ENCODE peak calls at places on chromosomes 6 and 20, in six cellular contexts. One of them, this sample, is unnamed.

GRCh38 chr6:74597266-74597665 is 608.6 kb downstream of the COL12A1 start:
- DNase-seq in hepatocyte: no peak
- DNase-seq in GM23248: peak
- DNase-seq in stimulated activated CD4-positive, alpha-beta T cell treated with anti-CD3 and anti-CD28 coated beads, Interleukin-12 subunit alpha, Interleukin-12 subunit beta, amount 100 ng/mL, for 48 hours: no peak
- DNase-seq in heart right ventricle: no peak
- DNase-seq in T-cell: no peak
- DNase-seq in this sample: no peak

GRCh38 chr6:155709262-155709661 is 253.6 kb upstream of the NOX3 start:
- DNase-seq in hepatocyte: no peak
- DNase-seq in GM23248: no peak
- DNase-seq in stimulated activated CD4-positive, alpha-beta T cell treated with anti-CD3 and anti-CD28 coated beads, Interleukin-12 subunit alpha, Interleukin-12 subunit beta, amount 100 ng/mL, for 48 hours: no peak
- DNase-seq in heart right ventricle: no peak
- DNase-seq in T-cell: no peak
- DNase-seq in this sample: no peak

GRCh38 chr20:38255389-38255788 is 5.1 kb downstream of the KIAA1755 start:
- DNase-seq in hepatocyte: no peak
- DNase-seq in GM23248: peak
- DNase-seq in stimulated activated CD4-positive, alpha-beta T cell treated with anti-CD3 and anti-CD28 coated beads, Interleukin-12 subunit alpha, Interleukin-12 subunit beta, amount 100 ng/mL, for 48 hours: no peak
- DNase-seq in heart right ventricle: no peak
- DNase-seq in T-cell: no peak
- DNase-seq in this sample: no peak

GRCh38 chr6:134937426-134937825 is 12.5 kb downstream of the ALDH8A1 start:
- DNase-seq in hepatocyte: no peak
- DNase-seq in GM23248: peak
- DNase-seq in stimulated activated CD4-positive, alpha-beta T cell treated with anti-CD3 and anti-CD28 coated beads, Interleukin-12 subunit alpha, Interleukin-12 subunit beta, amount 100 ng/mL, for 48 hours: no peak
- DNase-seq in heart right ventricle: no peak
- DNase-seq in T-cell: no peak
- DNase-seq in this sample: no peak

GRCh38 chr6:68635706-68636513 is 828 bp downstream of the ADGRB3 start:
- DNase-seq in hepatocyte: peak
- DNase-seq in GM23248: peak
- DNase-seq in stimulated activated CD4-positive, alpha-beta T cell treated with anti-CD3 and anti-CD28 coated beads, Interleukin-12 subunit alpha, Interleukin-12 subunit beta, amount 100 ng/mL, for 48 hours: no peak
- DNase-seq in heart right ventricle: peak
- DNase-seq in T-cell: no peak
- DNase-seq in this sample: no peak

GRCh38 chr6:11702796-11703130 is 75.8 kb downstream of the ADTRP start:
- DNase-seq in hepatocyte: peak
- DNase-seq in GM23248: no peak
- DNase-seq in stimulated activated CD4-positive, alpha-beta T cell treated with anti-CD3 and anti-CD28 coated beads, Interleukin-12 subunit alpha, Interleukin-12 subunit beta, amount 100 ng/mL, for 48 hours: no peak
- DNase-seq in heart right ventricle: no peak
- DNase-seq in T-cell: no peak
- DNase-seq in this sample: peak

GRCh38 chr6:107560657-107561056 is 70.7 kb downstream of the SOBP start:
- DNase-seq in hepatocyte: peak
- DNase-seq in GM23248: peak
- DNase-seq in stimulated activated CD4-positive, alpha-beta T cell treated with anti-CD3 and anti-CD28 coated beads, Interleukin-12 subunit alpha, Interleukin-12 subunit beta, amount 100 ng/mL, for 48 hours: no peak
- DNase-seq in heart right ventricle: no peak
- DNase-seq in T-cell: no peak
- DNase-seq in this sample: no peak

GRCh38 chr20:54680872-54681297 is 205.5 kb downstream of the DOK5 start:
- DNase-seq in hepatocyte: peak
- DNase-seq in GM23248: peak
- DNase-seq in stimulated activated CD4-positive, alpha-beta T cell treated with anti-CD3 and anti-CD28 coated beads, Interleukin-12 subunit alpha, Interleukin-12 subunit beta, amount 100 ng/mL, for 48 hours: peak
- DNase-seq in heart right ventricle: no peak
- DNase-seq in T-cell: no peak
- DNase-seq in this sample: peak

GRCh38 chr20:53934421-53935352 is 135.7 kb downstream of the BCAS1 start:
- DNase-seq in hepatocyte: no peak
- DNase-seq in GM23248: peak
- DNase-seq in stimulated activated CD4-positive, alpha-beta T cell treated with anti-CD3 and anti-CD28 coated beads, Interleukin-12 subunit alpha, Interleukin-12 subunit beta, amount 100 ng/mL, for 48 hours: no peak
- DNase-seq in heart right ventricle: no peak
- DNase-seq in T-cell: peak
- DNase-seq in this sample: no peak

GRCh38 chr6:143335865-143336264 is 114.6 kb downstream of the ADAT2 start:
- DNase-seq in hepatocyte: no peak
- DNase-seq in GM23248: no peak
- DNase-seq in stimulated activated CD4-positive, alpha-beta T cell treated with anti-CD3 and anti-CD28 coated beads, Interleukin-12 subunit alpha, Interleukin-12 subunit beta, amount 100 ng/mL, for 48 hours: no peak
- DNase-seq in heart right ventricle: no peak
- DNase-seq in T-cell: no peak
- DNase-seq in this sample: no peak

GRCh38 chr6:56499121-56499520 is 143.6 kb downstream of the DST start:
- DNase-seq in hepatocyte: no peak
- DNase-seq in GM23248: peak
- DNase-seq in stimulated activated CD4-positive, alpha-beta T cell treated with anti-CD3 and anti-CD28 coated beads, Interleukin-12 subunit alpha, Interleukin-12 subunit beta, amount 100 ng/mL, for 48 hours: no peak
- DNase-seq in heart right ventricle: no peak
- DNase-seq in T-cell: no peak
- DNase-seq in this sample: no peak

GRCh38 chr20:31403886-31404285 is 2.1 kb downstream of the DEFB121 start:
- DNase-seq in hepatocyte: no peak
- DNase-seq in GM23248: no peak
- DNase-seq in stimulated activated CD4-positive, alpha-beta T cell treated with anti-CD3 and anti-CD28 coated beads, Interleukin-12 subunit alpha, Interleukin-12 subunit beta, amount 100 ng/mL, for 48 hours: no peak
- DNase-seq in heart right ventricle: no peak
- DNase-seq in T-cell: no peak
- DNase-seq in this sample: no peak

GRCh38 chr20:51763965-51764602 is 4.1 kb downstream of the ATP9A start:
- DNase-seq in hepatocyte: no peak
- DNase-seq in GM23248: peak
- DNase-seq in stimulated activated CD4-positive, alpha-beta T cell treated with anti-CD3 and anti-CD28 coated beads, Interleukin-12 subunit alpha, Interleukin-12 subunit beta, amount 100 ng/mL, for 48 hours: no peak
- DNase-seq in heart right ventricle: no peak
- DNase-seq in T-cell: no peak
- DNase-seq in this sample: no peak

GRCh38 chr6:82331031-82331773 is 32.4 kb upstream of the TPBG start:
- DNase-seq in hepatocyte: peak
- DNase-seq in GM23248: peak
- DNase-seq in stimulated activated CD4-positive, alpha-beta T cell treated with anti-CD3 and anti-CD28 coated beads, Interleukin-12 subunit alpha, Interleukin-12 subunit beta, amount 100 ng/mL, for 48 hours: no peak
- DNase-seq in heart right ventricle: no peak
- DNase-seq in T-cell: no peak
- DNase-seq in this sample: no peak

GRCh38 chr20:19074828-19075516 is 137.5 kb upstream of the SLC24A3 start:
- DNase-seq in hepatocyte: no peak
- DNase-seq in GM23248: no peak
- DNase-seq in stimulated activated CD4-positive, alpha-beta T cell treated with anti-CD3 and anti-CD28 coated beads, Interleukin-12 subunit alpha, Interleukin-12 subunit beta, amount 100 ng/mL, for 48 hours: no peak
- DNase-seq in heart right ventricle: no peak
- DNase-seq in T-cell: peak
- DNase-seq in this sample: no peak

GRCh38 chr6:129890164-129890563 is 29.0 kb upstream of the TMEM244 start:
- DNase-seq in hepatocyte: no peak
- DNase-seq in GM23248: peak
- DNase-seq in stimulated activated CD4-positive, alpha-beta T cell treated with anti-CD3 and anti-CD28 coated beads, Interleukin-12 subunit alpha, Interleukin-12 subunit beta, amount 100 ng/mL, for 48 hours: no peak
- DNase-seq in heart right ventricle: no peak
- DNase-seq in T-cell: no peak
- DNase-seq in this sample: no peak

GRCh38 chr20:51447097-51447764 is 95.3 kb downstream of the NFATC2 start:
- DNase-seq in hepatocyte: peak
- DNase-seq in GM23248: peak
- DNase-seq in stimulated activated CD4-positive, alpha-beta T cell treated with anti-CD3 and anti-CD28 coated beads, Interleukin-12 subunit alpha, Interleukin-12 subunit beta, amount 100 ng/mL, for 48 hours: no peak
- DNase-seq in heart right ventricle: no peak
- DNase-seq in T-cell: no peak
- DNase-seq in this sample: peak

GRCh38 chr6:67736161-67736560 is 898.9 kb upstream of the ADGRB3 start:
- DNase-seq in hepatocyte: no peak
- DNase-seq in GM23248: no peak
- DNase-seq in stimulated activated CD4-positive, alpha-beta T cell treated with anti-CD3 and anti-CD28 coated beads, Interleukin-12 subunit alpha, Interleukin-12 subunit beta, amount 100 ng/mL, for 48 hours: no peak
- DNase-seq in heart right ventricle: no peak
- DNase-seq in T-cell: no peak
- DNase-seq in this sample: no peak

GRCh38 chr6:54802775-54803631 is 43.6 kb upstream of the FAM83B start:
- DNase-seq in hepatocyte: peak
- DNase-seq in GM23248: peak
- DNase-seq in stimulated activated CD4-positive, alpha-beta T cell treated with anti-CD3 and anti-CD28 coated beads, Interleukin-12 subunit alpha, Interleukin-12 subunit beta, amount 100 ng/mL, for 48 hours: no peak
- DNase-seq in heart right ventricle: no peak
- DNase-seq in T-cell: no peak
- DNase-seq in this sample: no peak

GRCh38 chr6:54283877-54284860 is 24.1 kb upstream of the TINAG start:
- DNase-seq in hepatocyte: peak
- DNase-seq in GM23248: no peak
- DNase-seq in stimulated activated CD4-positive, alpha-beta T cell treated with anti-CD3 and anti-CD28 coated beads, Interleukin-12 subunit alpha, Interleukin-12 subunit beta, amount 100 ng/mL, for 48 hours: no peak
- DNase-seq in heart right ventricle: no peak
- DNase-seq in T-cell: no peak
- DNase-seq in this sample: no peak

GRCh38 chr6:15682965-15683822 is 20.4 kb upstream of the DTNBP1 start:
- DNase-seq in hepatocyte: peak
- DNase-seq in GM23248: no peak
- DNase-seq in stimulated activated CD4-positive, alpha-beta T cell treated with anti-CD3 and anti-CD28 coated beads, Interleukin-12 subunit alpha, Interleukin-12 subunit beta, amount 100 ng/mL, for 48 hours: no peak
- DNase-seq in heart right ventricle: no peak
- DNase-seq in T-cell: no peak
- DNase-seq in this sample: no peak

GRCh38 chr20:56778765-56779195 is 149.7 kb downstream of the TFAP2C start:
- DNase-seq in hepatocyte: peak
- DNase-seq in GM23248: no peak
- DNase-seq in stimulated activated CD4-positive, alpha-beta T cell treated with anti-CD3 and anti-CD28 coated beads, Interleukin-12 subunit alpha, Interleukin-12 subunit beta, amount 100 ng/mL, for 48 hours: no peak
- DNase-seq in heart right ventricle: no peak
- DNase-seq in T-cell: no peak
- DNase-seq in this sample: no peak

GRCh38 chr20:15942130-15942529 is 631.1 kb downstream of the KIF16B start:
- DNase-seq in hepatocyte: no peak
- DNase-seq in GM23248: peak
- DNase-seq in stimulated activated CD4-positive, alpha-beta T cell treated with anti-CD3 and anti-CD28 coated beads, Interleukin-12 subunit alpha, Interleukin-12 subunit beta, amount 100 ng/mL, for 48 hours: no peak
- DNase-seq in heart right ventricle: no peak
- DNase-seq in T-cell: no peak
- DNase-seq in this sample: no peak

GRCh38 chr6:41736800-41737555 is 1.6 kb upstream of the TFEB start:
- DNase-seq in hepatocyte: no peak
- DNase-seq in GM23248: no peak
- DNase-seq in stimulated activated CD4-positive, alpha-beta T cell treated with anti-CD3 and anti-CD28 coated beads, Interleukin-12 subunit alpha, Interleukin-12 subunit beta, amount 100 ng/mL, for 48 hours: no peak
- DNase-seq in heart right ventricle: no peak
- DNase-seq in T-cell: no peak
- DNase-seq in this sample: no peak

GRCh38 chr20:4836935-4837334 is 115.2 kb downstream of the PRND start:
- DNase-seq in hepatocyte: no peak
- DNase-seq in GM23248: no peak
- DNase-seq in stimulated activated CD4-positive, alpha-beta T cell treated with anti-CD3 and anti-CD28 coated beads, Interleukin-12 subunit alpha, Interleukin-12 subunit beta, amount 100 ng/mL, for 48 hours: no peak
- DNase-seq in heart right ventricle: no peak
- DNase-seq in T-cell: no peak
- DNase-seq in this sample: no peak

GRCh38 chr20:43987531-43987930 is 72.9 kb downstream of the TOX2 start:
- DNase-seq in hepatocyte: no peak
- DNase-seq in GM23248: no peak
- DNase-seq in stimulated activated CD4-positive, alpha-beta T cell treated with anti-CD3 and anti-CD28 coated beads, Interleukin-12 subunit alpha, Interleukin-12 subunit beta, amount 100 ng/mL, for 48 hours: no peak
- DNase-seq in heart right ventricle: no peak
- DNase-seq in T-cell: no peak
- DNase-seq in this sample: no peak

GRCh38 chr6:32969685-32970412 is 1.5 kb downstream of the BRD2 start:
- DNase-seq in hepatocyte: peak
- DNase-seq in GM23248: peak
- DNase-seq in stimulated activated CD4-positive, alpha-beta T cell treated with anti-CD3 and anti-CD28 coated beads, Interleukin-12 subunit alpha, Interleukin-12 subunit beta, amount 100 ng/mL, for 48 hours: peak
- DNase-seq in heart right ventricle: peak
- DNase-seq in T-cell: peak
- DNase-seq in this sample: peak

GRCh38 chr6:154106251-154106650 is 67.2 kb downstream of the OPRM1 start:
- DNase-seq in hepatocyte: no peak
- DNase-seq in GM23248: no peak
- DNase-seq in stimulated activated CD4-positive, alpha-beta T cell treated with anti-CD3 and anti-CD28 coated beads, Interleukin-12 subunit alpha, Interleukin-12 subunit beta, amount 100 ng/mL, for 48 hours: no peak
- DNase-seq in heart right ventricle: no peak
- DNase-seq in T-cell: no peak
- DNase-seq in this sample: no peak

GRCh38 chr6:138863331-138863730 is 67.4 kb downstream of the ECT2L start:
- DNase-seq in hepatocyte: no peak
- DNase-seq in GM23248: no peak
- DNase-seq in stimulated activated CD4-positive, alpha-beta T cell treated with anti-CD3 and anti-CD28 coated beads, Interleukin-12 subunit alpha, Interleukin-12 subunit beta, amount 100 ng/mL, for 48 hours: no peak
- DNase-seq in heart right ventricle: peak
- DNase-seq in T-cell: no peak
- DNase-seq in this sample: no peak

GRCh38 chr6:69022991-69023390 is 387.9 kb downstream of the ADGRB3 start:
- DNase-seq in hepatocyte: no peak
- DNase-seq in GM23248: peak
- DNase-seq in stimulated activated CD4-positive, alpha-beta T cell treated with anti-CD3 and anti-CD28 coated beads, Interleukin-12 subunit alpha, Interleukin-12 subunit beta, amount 100 ng/mL, for 48 hours: no peak
- DNase-seq in heart right ventricle: no peak
- DNase-seq in T-cell: no peak
- DNase-seq in this sample: no peak

GRCh38 chr6:38909020-38909730 is 139.4 kb upstream of the GLP1R start:
- DNase-seq in hepatocyte: peak
- DNase-seq in GM23248: no peak
- DNase-seq in stimulated activated CD4-positive, alpha-beta T cell treated with anti-CD3 and anti-CD28 coated beads, Interleukin-12 subunit alpha, Interleukin-12 subunit beta, amount 100 ng/mL, for 48 hours: no peak
- DNase-seq in heart right ventricle: no peak
- DNase-seq in T-cell: no peak
- DNase-seq in this sample: peak

GRCh38 chr20:58141971-58142842 is 86.2 kb downstream of the ANKRD60 start:
- DNase-seq in hepatocyte: no peak
- DNase-seq in GM23248: no peak
- DNase-seq in stimulated activated CD4-positive, alpha-beta T cell treated with anti-CD3 and anti-CD28 coated beads, Interleukin-12 subunit alpha, Interleukin-12 subunit beta, amount 100 ng/mL, for 48 hours: no peak
- DNase-seq in heart right ventricle: no peak
- DNase-seq in T-cell: no peak
- DNase-seq in this sample: no peak

GRCh38 chr6:159505140-159505922 is 187.7 kb downstream of the SOD2 start:
- DNase-seq in hepatocyte: no peak
- DNase-seq in GM23248: no peak
- DNase-seq in stimulated activated CD4-positive, alpha-beta T cell treated with anti-CD3 and anti-CD28 coated beads, Interleukin-12 subunit alpha, Interleukin-12 subunit beta, amount 100 ng/mL, for 48 hours: no peak
- DNase-seq in heart right ventricle: peak
- DNase-seq in T-cell: no peak
- DNase-seq in this sample: no peak

GRCh38 chr20:37650661-37651060 is 43.2 kb upstream of the CTNNBL1 start:
- DNase-seq in hepatocyte: no peak
- DNase-seq in GM23248: no peak
- DNase-seq in stimulated activated CD4-positive, alpha-beta T cell treated with anti-CD3 and anti-CD28 coated beads, Interleukin-12 subunit alpha, Interleukin-12 subunit beta, amount 100 ng/mL, for 48 hours: no peak
- DNase-seq in heart right ventricle: no peak
- DNase-seq in T-cell: no peak
- DNase-seq in this sample: no peak

This sample was measured in left colon.